ENCODE peak calls at places on chromosomes 3 and 15, in five cellular contexts. H is activated gamma-delta T cell treated with Interleukin-2 at 50 U/mL for 16 hours; V is body of pancreas; P is activated CD4-positive, alpha-beta T cell treated with anti-CD3 and anti-CD28 coated beads for 36 hours; I is Karpas-422. G is an unnamed sample.
A peak's percentile ranks its signal among the peaks of the same experiment; 100 is the strongest.

GRCh38 chr3:18308096-18308495 is 117.0 kb downstream of the SATB1 start:
- DNase-seq in H (no peak), V (no peak), P (no peak), I (no peak), G (no peak)

GRCh38 chr3:58586776-58587192 is 9.6 kb upstream of the FAM107A start:
- DNase-seq in H (no peak), V (no peak), P (no peak), I (no peak), G (no peak)

GRCh38 chr15:42461261-42461660 is 29.7 kb downstream of the ZNF106 start:
- DNase-seq in H (no peak), V (no peak), P (no peak), I (no peak), G (no peak)

GRCh38 chr3:136171097-136171542 is 25.0 kb downstream of the MSL2 start:
- DNase-seq in H (no peak), V (no peak), P (peak; percentile 41), I (no peak), G (no peak)

GRCh38 chr15:70741677-70742293 is 21.6 kb downstream of the UACA start:
- DNase-seq in H (no peak), V (no peak), P (no peak), I (no peak), G (no peak)

GRCh38 chr15:45729146-45729545 is 94.3 kb downstream of the SQOR start:
- DNase-seq in H (no peak), V (no peak), P (no peak), I (no peak), G (no peak)

GRCh38 chr3:184546252-184546651 is 15.3 kb upstream of the EPHB3 start:
- DNase-seq in H (no peak), V (no peak), P (no peak), I (peak; percentile 70), G (no peak)

GRCh38 chr3:124887177-124887995 is at the start of gene ITGB5:
- DNase-seq in H (peak; percentile 9), V (peak; percentile 76), P (peak; percentile 61), I (no peak), G (no peak)

GRCh38 chr3:162491957-162492356 is 995.3 kb downstream of the OTOL1 start:
- DNase-seq in H (no peak), V (no peak), P (no peak), I (no peak), G (no peak)

GRCh38 chr3:25655659-25656058 is 9.0 kb downstream of the TOP2B start:
- DNase-seq in H (no peak), V (no peak), P (no peak), I (no peak), G (no peak)

GRCh38 chr3:12371525-12372140 is 82.8 kb downstream of the PPARG start:
- DNase-seq in H (no peak), V (no peak), P (no peak), I (no peak), G (no peak)

GRCh38 chr3:131393868-131394267 is 12.3 kb downstream of the NUDT16 start:
- DNase-seq in H (no peak), V (no peak), P (no peak), I (peak; percentile 27), G (no peak)

GRCh38 chr3:34258271-34259015 is 460.0 kb downstream of the PDCD6IP start:
- DNase-seq in H (no peak), V (no peak), P (no peak), I (no peak), G (no peak)

GRCh38 chr3:189937302-189938255 is 183.1 kb downstream of the P3H2 start:
- DNase-seq in H (no peak), V (no peak), P (no peak), I (no peak), G (no peak)

GRCh38 chr3:165196577-165197561 is 685 bp upstream of the SLITRK3 start:
- DNase-seq in H (no peak), V (no peak), P (no peak), I (no peak), G (no peak)

GRCh38 chr3:9947025-9947995 is 4.9 kb downstream of the PRRT3 start:
- DNase-seq in H (no peak), V (peak; percentile 79), P (no peak), I (no peak), G (no peak)

GRCh38 chr15:101621961-101622360 is 30.2 kb downstream of the TM2D3 start:
- DNase-seq in H (no peak), V (no peak), P (no peak), I (no peak), G (no peak)

GRCh38 chr3:94524102-94524922 is 461.5 kb downstream of the NSUN3 start:
- DNase-seq in H (no peak), V (no peak), P (no peak), I (no peak), G (no peak)

GRCh38 chr3:168860028-168860427 is 764.3 kb upstream of the GOLIM4 start:
- DNase-seq in H (no peak), V (no peak), P (no peak), I (no peak), G (no peak)

GRCh38 chr15:55389276-55389631 is 18.9 kb downstream of the CCPG1 start:
- DNase-seq in H (no peak), V (no peak), P (no peak), I (no peak), G (no peak)

GRCh38 chr15:41238100-41238499 is 7.0 kb downstream of the CHP1 start:
- DNase-seq in H (no peak), V (no peak), P (no peak), I (no peak), G (no peak)

GRCh38 chr15:51547656-51548055 is 74.9 kb downstream of the DMXL2 start:
- DNase-seq in H (no peak), V (no peak), P (no peak), I (no peak), G (no peak)

GRCh38 chr3:189727898-189728297 is 96.7 kb downstream of the TP63 start:
- DNase-seq in H (no peak), V (no peak), P (no peak), I (no peak), G (no peak)

GRCh38 chr3:54570008-54570407 is 357.9 kb downstream of the LRTM1 start:
- DNase-seq in H (no peak), V (no peak), P (no peak), I (no peak), G (no peak)

GRCh38 chr3:21486381-21486935 is 264.6 kb downstream of the ZNF385D start:
- DNase-seq in H (no peak), V (no peak), P (no peak), I (no peak), G (no peak)

GRCh38 chr3:142288032-142288638 is 62.8 kb upstream of the GK5 start:
- DNase-seq in H (no peak), V (no peak), P (no peak), I (no peak), G (no peak)

GRCh38 chr3:127792664-127793292 is 29.5 kb downstream of the MGLL start:
- DNase-seq in H (no peak), V (no peak), P (no peak), I (no peak), G (no peak)

GRCh38 chr3:109806929-109807328 is 469.6 kb upstream of the DPPA4 start:
- DNase-seq in H (peak; percentile 45), V (no peak), P (peak; percentile 37), I (no peak), G (peak; percentile 15)

GRCh38 chr15:62758126-62758951 is 284.2 kb upstream of the TPM1 start:
- DNase-seq in H (no peak), V (peak; percentile 34), P (no peak), I (no peak), G (no peak)